ENCODE peak calls at places on chromosome X, in seven cellular contexts. I is left ventricle myocardium inferior; G is SJSA1; L is CD8-positive, alpha-beta memory T cell; T is heart right ventricle; Q is aorta; X is A549. N is an unnamed sample.

GRCh38 chrX:53194308-53194707 is 30.7 kb downstream of the KDM5C start:
- DNase-seq in I (no peak), G (no peak), L (no peak), T (no peak), Q (no peak), X (no peak), N (no peak)

GRCh38 chrX:125709532-125709931 is 389.9 kb downstream of the TEX13C start:
- DNase-seq in I (no peak), G (no peak), L (no peak), T (no peak), Q (no peak), X (no peak), N (no peak)

GRCh38 chrX:139877710-139878414 is 55.0 kb downstream of the ATP11C start:
- DNase-seq in I (no peak), G (peak; percentile 14), L (no peak), T (no peak), Q (no peak), X (no peak), N (no peak)

GRCh38 chrX:115697806-115698205 is 136.8 kb downstream of the PLS3 start:
- DNase-seq in I (no peak), G (no peak), L (no peak), T (no peak), Q (no peak), X (no peak), N (no peak)

GRCh38 chrX:123964155-123964554 is 2.6 kb downstream of the STAG2 start:
- DNase-seq in I (no peak), G (peak; percentile 2), L (no peak), T (no peak), Q (no peak), X (no peak), N (no peak)

GRCh38 chrX:41779058-41779564 is 55.1 kb downstream of the GPR82 start:
- DNase-seq in I (no peak), G (peak; percentile 77), L (no peak), T (no peak), Q (no peak), X (peak; percentile 22), N (no peak)

GRCh38 chrX:130299279-130300009 is 30.7 kb upstream of the ZNF280C start:
- DNase-seq in I (no peak), G (no peak), L (no peak), T (no peak), Q (no peak), X (no peak), N (no peak)

GRCh38 chrX:20271186-20271585 is 4.5 kb upstream of the RPS6KA3 start:
- DNase-seq in I (no peak), G (no peak), L (no peak), T (no peak), Q (no peak), X (no peak), N (no peak)

GRCh38 chrX:30666094-30666493 is 12.9 kb downstream of the GK start:
- DNase-seq in I (no peak), G (no peak), L (no peak), T (no peak), Q (no peak), X (no peak), N (no peak)

GRCh38 chrX:137574102-137574783 is 8.3 kb downstream of the ZIC3 start:
- DNase-seq in I (no peak), G (no peak), L (no peak), T (no peak), Q (no peak), X (no peak), N (no peak)

GRCh38 chrX:153434801-153435200 is 11.1 kb downstream of the TREX2 start:
- DNase-seq in I (no peak), G (no peak), L (no peak), T (no peak), Q (peak; percentile 43), X (no peak), N (no peak)

GRCh38 chrX:3119376-3119775 is 78.1 kb downstream of the ARSF start:
- DNase-seq in I (no peak), G (no peak), L (no peak), T (no peak), Q (no peak), X (no peak), N (no peak)

GRCh38 chrX:132958086-132958703 is at the start of gene HS6ST2:
- DNase-seq in I (no peak), G (no peak), L (no peak), T (peak; percentile 10), Q (peak; percentile 76), X (no peak), N (no peak)

GRCh38 chrX:150642421-150642820 is 50.8 kb upstream of the MTMR1 start:
- DNase-seq in I (no peak), G (no peak), L (no peak), T (no peak), Q (no peak), X (no peak), N (no peak)

GRCh38 chrX:115940888-115941332 is 229.6 kb upstream of the AGTR2 start:
- DNase-seq in I (no peak), G (no peak), L (no peak), T (no peak), Q (peak; percentile 81), X (no peak), N (peak; percentile 43)

GRCh38 chrX:119790977-119791436 is 423 bp downstream of the RPL39 start:
- DNase-seq in I (no peak), G (no peak), L (peak; percentile 10), T (peak; percentile 12), Q (peak; percentile 74), X (no peak), N (no peak)

GRCh38 chrX:134144231-134144630 is 92.8 kb upstream of the CCDC160 start:
- DNase-seq in I (no peak), G (peak; percentile 11), L (no peak), T (no peak), Q (no peak), X (peak; percentile 1), N (no peak)

GRCh38 chrX:119690921-119691716 is 1.8 kb downstream of the SEPTIN6 start:
- DNase-seq in I (no peak), G (no peak), L (no peak), T (no peak), Q (no peak), X (no peak), N (no peak)

GRCh38 chrX:150648296-150648940 is 44.8 kb upstream of the MTMR1 start:
- DNase-seq in I (no peak), G (no peak), L (no peak), T (no peak), Q (no peak), X (no peak), N (no peak)

GRCh38 chrX:23845316-23845932 is 62.3 kb downstream of the APOO start:
- DNase-seq in I (no peak), G (peak; percentile 10), L (no peak), T (no peak), Q (no peak), X (no peak), N (no peak)

GRCh38 chrX:119698835-119699234 is 5.9 kb upstream of the SEPTIN6 start:
- DNase-seq in I (no peak), G (peak; percentile 33), L (no peak), T (no peak), Q (no peak), X (peak; percentile 70), N (no peak)

GRCh38 chrX:150324035-150324728 is 38.9 kb upstream of the MAMLD1 start:
- DNase-seq in I (no peak), G (peak; percentile 87), L (no peak), T (no peak), Q (no peak), X (peak; percentile 30), N (no peak)

GRCh38 chrX:20253232-20253543 is 13.5 kb downstream of the RPS6KA3 start:
- DNase-seq in I (no peak), G (no peak), L (no peak), T (no peak), Q (no peak), X (no peak), N (no peak)

GRCh38 chrX:129686422-129686948 is 31.7 kb upstream of the APLN start:
- DNase-seq in I (peak; percentile 46), G (no peak), L (no peak), T (peak; percentile 25), Q (no peak), X (no peak), N (no peak)

GRCh38 chrX:78327370-78328048 is at the start of gene CYSLTR1:
- DNase-seq in I (no peak), G (no peak), L (no peak), T (no peak), Q (no peak), X (no peak), N (no peak)

GRCh38 chrX:49921109-49921508 is 1.3 kb upstream of the CLCN5 start:
- DNase-seq in I (no peak), G (no peak), L (no peak), T (no peak), Q (no peak), X (no peak), N (no peak)

GRCh38 chrX:108088511-108088910 is 2.8 kb downstream of the PSMD10 start:
- DNase-seq in I (no peak), G (no peak), L (no peak), T (no peak), Q (no peak), X (no peak), N (no peak)

DNA sequence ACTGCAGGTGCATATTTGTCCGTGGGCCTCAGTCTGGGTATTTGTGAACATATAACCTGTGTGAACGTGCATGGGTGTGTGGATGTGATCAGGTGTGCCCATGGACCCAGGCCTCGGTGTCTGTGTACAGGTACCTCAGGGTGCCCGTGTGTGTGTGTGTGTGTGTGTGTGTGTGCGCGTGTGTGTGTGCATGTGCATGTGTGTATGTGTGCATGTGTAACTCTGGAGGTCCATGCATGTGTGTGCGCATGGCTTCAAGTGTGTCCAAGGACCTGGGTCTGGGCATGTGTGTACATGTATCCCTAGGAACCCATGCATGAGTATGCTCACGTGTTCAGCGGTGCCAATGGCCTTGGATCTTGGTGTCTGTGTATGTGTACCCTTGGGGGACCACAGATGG is 15.8 kb downstream of the FTSJ1 start:
- DNase-seq in I (no peak), G (no peak), L (no peak), T (no peak), Q (peak; percentile 40), X (no peak), N (no peak)
- H3K4me1 ChIP-seq in I (no peaks in the 10 kb centered on the region), G (peaks cover 55% of the 10 kb centered on the region), L (no peaks in the 10 kb centered on the region), T (no peaks in the 10 kb centered on the region), Q (no peaks in the 10 kb centered on the region), X (peaks cover 11% of the 10 kb centered on the region), N (no peaks in the 10 kb centered on the region)

GRCh38 chrX:148309413-148309812 is 191.0 kb upstream of the AFF2 start:
- DNase-seq in I (no peak), G (no peak), L (no peak), T (no peak), Q (no peak), X (no peak), N (no peak)
- H3K4me1 ChIP-seq in I (no peaks in the 10 kb centered on the region), G (no peaks in the 10 kb centered on the region), L (peaks cover 28% of the 10 kb centered on the region), T (no peaks in the 10 kb centered on the region), Q (no peaks in the 10 kb centered on the region), X (no peaks in the 10 kb centered on the region), N (no peaks in the 10 kb centered on the region)

GRCh38 chrX:16606142-16606720 is 43.7 kb upstream of the S100G start:
- DNase-seq in I (no peak), G (no peak), L (no peak), T (no peak), Q (no peak), X (no peak), N (no peak)
- H3K4me1 ChIP-seq in I (peaks cover 20% of the 10 kb centered on the region), G (peaks cover 35% of the 10 kb centered on the region), L (peaks cover 21% of the 10 kb centered on the region), T (peaks cover 6% of the 10 kb centered on the region), Q (no peaks in the 10 kb centered on the region), X (no peaks in the 10 kb centered on the region), N (no peaks in the 10 kb centered on the region)

DNA sequence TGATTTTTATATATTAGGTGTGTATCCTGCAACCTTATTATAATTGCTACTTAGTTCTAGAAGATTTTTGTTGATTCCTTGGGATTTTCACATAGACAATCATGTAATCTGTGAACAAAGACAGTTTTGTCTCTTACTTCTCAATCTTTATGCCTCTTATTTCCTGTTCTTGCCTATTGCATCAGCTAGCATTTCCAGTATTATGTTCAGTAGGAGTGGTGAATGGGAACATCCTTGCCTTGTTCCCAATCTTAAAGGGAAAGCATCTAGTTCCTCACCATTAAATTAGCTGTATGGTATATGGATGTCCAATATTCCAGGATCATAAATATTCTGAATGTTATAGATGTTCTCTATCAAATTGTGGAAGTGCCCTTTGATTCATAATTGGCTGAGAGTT is 41.8 kb downstream of the AWAT2 start:
- DNase-seq in I (no peak), G (no peak), L (no peak), T (no peak), Q (no peak), X (no peak), N (no peak)
- H3K4me1 ChIP-seq in I (peaks cover 5% of the 10 kb centered on the region), G (no peaks in the 10 kb centered on the region), L (no peaks in the 10 kb centered on the region), T (no peaks in the 10 kb centered on the region), Q (no peaks in the 10 kb centered on the region), X (no peaks in the 10 kb centered on the region), N (no peaks in the 10 kb centered on the region)

N was measured in GM12878.